ENCODE peak calls at places on chromosomes 13 and 19, in five cellular contexts. B, O, K, J and U are unnamed samples.

GRCh38 chr19:41997851-41998229 is 3.8 kb upstream of the ATP1A3 start:
- DNase-seq in K (no peak), O (no peak), J (no peak), B (peak), U (peak)

GRCh38 chr13:31756346-31756745 is 17.0 kb downstream of the RXFP2 start:
- DNase-seq in J (no peak), O (no peak), B (no peak), K (no peak), U (no peak)

GRCh38 chr13:114310961-114311360 is 3.3 kb upstream of the CHAMP1 start:
- DNase-seq in J (no peak), K (no peak), O (no peak), B (no peak), U (no peak)

GRCh38 chr13:43815204-43815603 is 28.4 kb upstream of the ENOX1 start:
- DNase-seq in O (no peak), B (no peak), K (no peak), J (no peak), U (no peak)

GRCh38 chr13:40485611-40486517 is 180.6 kb downstream of the FOXO1 start:
- DNase-seq in J (no peak), B (no peak), K (no peak), O (no peak), U (no peak)

GRCh38 chr13:83503424-83503823 is 378.9 kb downstream of the SLITRK1 start:
- DNase-seq in B (no peak), K (no peak), J (no peak), O (no peak), U (no peak)

GRCh38 chr13:76009491-76009890 is 373.4 kb downstream of the LMO7 start:
- DNase-seq in J (no peak), O (no peak), K (no peak), B (no peak), U (no peak)

GRCh38 chr13:112885782-112886268 is 83.2 kb upstream of the MCF2L start:
- DNase-seq in B (peak), K (peak), O (peak), J (no peak), U (peak)

GRCh38 chr13:48749699-48750473 is 96.2 kb downstream of the CYSLTR2 start:
- DNase-seq in O (peak), B (peak), K (peak), J (peak), U (peak)

GRCh38 chr19:47778954-47779351 is 450 bp downstream of the SELENOW start:
- DNase-seq in J (no peak), O (peak), K (no peak), B (no peak), U (no peak)

GRCh38 chr13:86087241-86087640 is 288.0 kb upstream of the SLITRK6 start:
- DNase-seq in O (no peak), K (no peak), J (no peak), B (no peak), U (no peak)

GRCh38 chr19:1074512-1075283 is 7.7 kb downstream of the ARHGAP45 start:
- DNase-seq in O (peak), K (no peak), B (no peak), J (no peak), U (no peak)

GRCh38 chr13:90091611-90092010 is 1255.9 kb upstream of the MIR17HG start:
- DNase-seq in B (no peak), K (no peak), J (no peak), O (no peak), U (no peak)

GRCh38 chr13:68897331-68897730 is 1210.3 kb upstream of the ATXN8OS start:
- DNase-seq in O (no peak), B (no peak), J (no peak), K (no peak), U (peak)

GRCh38 chr13:22483276-22483675 is 697.5 kb upstream of the SGCG start:
- DNase-seq in B (no peak), K (no peak), O (no peak), J (no peak), U (no peak)

GRCh38 chr19:45125975-45126493 is 33.1 kb downstream of the PPP1R37 start:
- DNase-seq in J (no peak), O (peak), B (peak), K (peak), U (peak)

GRCh38 chr19:12965017-12965811 is 4.2 kb upstream of the DAND5 start:
- DNase-seq in O (peak), K (peak), B (peak), J (peak), U (peak)

GRCh38 chr13:93875527-93875926 is 604.0 kb downstream of the DCT start:
- DNase-seq in J (no peak), O (no peak), K (no peak), B (no peak), U (no peak)

GRCh38 chr13:110923086-110923485 is 8.2 kb upstream of the ANKRD10 start:
- DNase-seq in J (no peak), O (no peak), K (no peak), B (peak), U (no peak)

GRCh38 chr19:57771417-57771816 is 1.9 kb downstream of the ZNF586 start:
- DNase-seq in B (no peak), O (no peak), J (no peak), K (no peak), U (no peak)

GRCh38 chr13:107271226-107271625 is 703.3 kb upstream of the ARGLU1 start:
- DNase-seq in B (peak), O (no peak), J (no peak), K (no peak), U (peak)

GRCh38 chr13:43285891-43286602 is 262.7 kb downstream of the DNAJC15 start:
- DNase-seq in K (no peak), J (no peak), B (no peak), O (no peak), U (no peak)

GRCh38 chr19:12117203-12117970 is 22.8 kb downstream of the ZNF20 start:
- DNase-seq in K (peak), B (no peak), J (no peak), O (peak), U (peak)

GRCh38 chr13:112073245-112074138 is 6.5 kb downstream of the SOX1 start:
- DNase-seq in J (no peak), B (peak), K (no peak), O (no peak), U (peak)

GRCh38 chr13:77545626-77546412 is 10.3 kb downstream of the SCEL start:
- DNase-seq in J (no peak), B (no peak), O (no peak), K (no peak), U (no peak)

GRCh38 chr19:1172353-1173159 is 1.5 kb downstream of the SBNO2 start:
- DNase-seq in K (no peak), J (no peak), B (no peak), O (no peak), U (no peak)

DNA sequence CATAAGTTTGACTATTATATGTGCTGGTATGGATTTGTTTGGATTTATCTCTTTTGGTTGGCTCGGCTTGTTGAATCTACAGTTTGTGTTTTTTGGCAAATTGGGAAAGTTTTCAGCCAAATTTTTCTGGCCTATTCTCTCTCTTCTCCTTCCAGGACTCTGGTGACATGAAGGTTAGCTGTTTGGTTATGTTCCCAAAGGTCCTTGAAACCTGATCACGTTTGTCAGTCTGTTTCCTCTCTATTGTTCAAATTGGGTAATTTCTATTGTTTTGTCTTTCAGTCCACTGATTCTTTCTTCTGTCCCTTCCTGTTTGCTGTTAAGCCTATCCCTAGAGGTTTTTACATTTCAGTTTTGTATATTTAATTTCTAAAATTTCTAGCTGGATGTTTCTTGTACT is 81.5 kb upstream of the SHISA2 start:
- DNase-seq in K (no peak), B (no peak), O (no peak), J (no peak), U (peak)
- TF ChIP-seq POLR2AphosphoS5 in K (no peak), B (no peak), O (no peak), J (no peak), U (no peak)

GRCh38 chr19:28288850-28289249 is 924.1 kb downstream of the UQCRFS1 start:
- DNase-seq in K (no peak), B (no peak), O (no peak), J (no peak), U (peak)

GRCh38 chr19:28292822-28293500 is 920.0 kb downstream of the UQCRFS1 start:
- DNase-seq in K (no peak), J (no peak), B (no peak), O (no peak), U (peak)

GRCh38 chr19:28290963-28291657 is 921.8 kb downstream of the UQCRFS1 start:
- DNase-seq in K (no peak), J (no peak), O (no peak), B (no peak), U (peak)

GRCh38 chr19:28291874-28292273 is 921.1 kb downstream of the UQCRFS1 start:
- DNase-seq in J (no peak), O (no peak), B (no peak), K (no peak), U (no peak)

GRCh38 chr19:28289294-28290063 is 923.5 kb downstream of the UQCRFS1 start:
- DNase-seq in O (no peak), K (no peak), J (no peak), B (no peak), U (no peak)
- TF ChIP-seq CREB1 in O (no peak), K (no peak), J (no peak), B (no peak), U (no peak)

GRCh38 chr19:40588110-40588854 is 11.6 kb downstream of the SHKBP1 start:
- DNase-seq in K (no peak), J (no peak), B (no peak), O (no peak), U (no peak)
- TF ChIP-seq POLR2AphosphoS5 in K (no peak), J (no peak), B (no peak), O (no peak), U (no peak)

GRCh38 chr19:55467236-55468053 is 2.9 kb upstream of the C19orf85 start:
- DNase-seq in O (peak), K (peak), B (peak), J (no peak), U (peak)
- TF ChIP-seq CREB1 in O (no peak), K (no peak), B (no peak), J (no peak), U (no peak)